ENCODE peak calls at places on chromosomes 2 and 18, in five cellular contexts. One of them, this sample, is unnamed.

GRCh38 chr2:185012643-185013042 is 414.3 kb downstream of the ZNF804A start:
- DNase-seq in K562: no peak
- DNase-seq in A549: no peak
- DNase-seq in SK-N-SH: no peak
- DNase-seq in GM12878: no peak
- DNase-seq in this sample: peak

GRCh38 chr2:236485519-236485918 is 84.1 kb upstream of the ACKR3 start:
- DNase-seq in GM12878: no peak
- DNase-seq in SK-N-SH: no peak
- DNase-seq in K562: no peak
- DNase-seq in A549: no peak
- DNase-seq in this sample: no peak

GRCh38 chr2:218011641-218012040 is 8.8 kb upstream of the TNS1 start:
- DNase-seq in SK-N-SH: no peak
- DNase-seq in GM12878: no peak
- DNase-seq in A549: no peak
- DNase-seq in K562: no peak
- DNase-seq in this sample: no peak

GRCh38 chr18:24201699-24202687 is 63.1 kb downstream of the CABYR start:
- DNase-seq in A549: no peak
- DNase-seq in GM12878: no peak
- DNase-seq in K562: no peak
- DNase-seq in SK-N-SH: no peak
- DNase-seq in this sample: no peak

GRCh38 chr2:225002039-225002655 is 40.1 kb downstream of the DOCK10 start:
- DNase-seq in SK-N-SH: peak
- DNase-seq in GM12878: peak
- DNase-seq in A549: peak
- DNase-seq in K562: peak
- DNase-seq in this sample: peak

GRCh38 chr2:3692375-3692774 is 11.0 kb upstream of the DCDC2C start:
- DNase-seq in SK-N-SH: peak
- DNase-seq in K562: no peak
- DNase-seq in A549: peak
- DNase-seq in GM12878: no peak
- DNase-seq in this sample: peak

GRCh38 chr2:226526731-226527130 is 272.9 kb downstream of the IRS1 start:
- DNase-seq in K562: no peak
- DNase-seq in GM12878: no peak
- DNase-seq in SK-N-SH: no peak
- DNase-seq in A549: no peak
- DNase-seq in this sample: peak

GRCh38 chr2:95057535-95058453 is 32.3 kb downstream of the MAL start:
- DNase-seq in SK-N-SH: no peak
- DNase-seq in A549: no peak
- DNase-seq in GM12878: no peak
- DNase-seq in K562: no peak
- DNase-seq in this sample: no peak

GRCh38 chr2:200274116-200275075 is 32.1 kb upstream of the SPATS2L start:
- DNase-seq in K562: no peak
- DNase-seq in GM12878: peak
- DNase-seq in SK-N-SH: no peak
- DNase-seq in A549: no peak
- DNase-seq in this sample: peak

GRCh38 chr2:187546762-187547333 is 7.4 kb downstream of the TFPI start:
- DNase-seq in A549: no peak
- DNase-seq in K562: no peak
- DNase-seq in SK-N-SH: no peak
- DNase-seq in GM12878: no peak
- DNase-seq in this sample: no peak

GRCh38 chr2:62999905-63000304 is 50.7 kb upstream of the OTX1 start:
- DNase-seq in K562: no peak
- DNase-seq in A549: no peak
- DNase-seq in SK-N-SH: no peak
- DNase-seq in GM12878: no peak
- DNase-seq in this sample: no peak

GRCh38 chr2:129008055-129008880 is 689.6 kb upstream of the HS6ST1 start:
- DNase-seq in GM12878: no peak
- DNase-seq in A549: no peak
- DNase-seq in K562: no peak
- DNase-seq in SK-N-SH: no peak
- DNase-seq in this sample: no peak

GRCh38 chr18:50080932-50081560 is 113.9 kb downstream of the MYO5B start:
- DNase-seq in GM12878: no peak
- DNase-seq in A549: no peak
- DNase-seq in K562: no peak
- DNase-seq in SK-N-SH: no peak
- DNase-seq in this sample: no peak

GRCh38 chr2:85655961-85656403 is 12.0 kb downstream of the SFTPB start:
- DNase-seq in GM12878: no peak
- DNase-seq in SK-N-SH: no peak
- DNase-seq in K562: no peak
- DNase-seq in A549: peak
- DNase-seq in this sample: peak

GRCh38 chr2:188897096-188897495 is 77.1 kb upstream of the COL3A1 start:
- DNase-seq in K562: no peak
- DNase-seq in SK-N-SH: no peak
- DNase-seq in A549: no peak
- DNase-seq in GM12878: no peak
- DNase-seq in this sample: peak

GRCh38 chr2:1849450-1849849 is 105.1 kb upstream of the PXDN start:
- DNase-seq in K562: no peak
- DNase-seq in A549: no peak
- DNase-seq in GM12878: no peak
- DNase-seq in SK-N-SH: no peak
- DNase-seq in this sample: no peak

GRCh38 chr18:12093520-12094257 is at the start of gene ANKRD62:
- DNase-seq in GM12878: no peak
- DNase-seq in SK-N-SH: no peak
- DNase-seq in K562: peak
- DNase-seq in A549: no peak
- DNase-seq in this sample: no peak
- TF ChIP-seq RCOR1 in GM12878: no peak
- TF ChIP-seq RCOR1 in SK-N-SH: no peak
- TF ChIP-seq RCOR1 in K562: no peak
- TF ChIP-seq RCOR1 in A549: no peak
- TF ChIP-seq RCOR1 in this sample: no peak

DNA sequence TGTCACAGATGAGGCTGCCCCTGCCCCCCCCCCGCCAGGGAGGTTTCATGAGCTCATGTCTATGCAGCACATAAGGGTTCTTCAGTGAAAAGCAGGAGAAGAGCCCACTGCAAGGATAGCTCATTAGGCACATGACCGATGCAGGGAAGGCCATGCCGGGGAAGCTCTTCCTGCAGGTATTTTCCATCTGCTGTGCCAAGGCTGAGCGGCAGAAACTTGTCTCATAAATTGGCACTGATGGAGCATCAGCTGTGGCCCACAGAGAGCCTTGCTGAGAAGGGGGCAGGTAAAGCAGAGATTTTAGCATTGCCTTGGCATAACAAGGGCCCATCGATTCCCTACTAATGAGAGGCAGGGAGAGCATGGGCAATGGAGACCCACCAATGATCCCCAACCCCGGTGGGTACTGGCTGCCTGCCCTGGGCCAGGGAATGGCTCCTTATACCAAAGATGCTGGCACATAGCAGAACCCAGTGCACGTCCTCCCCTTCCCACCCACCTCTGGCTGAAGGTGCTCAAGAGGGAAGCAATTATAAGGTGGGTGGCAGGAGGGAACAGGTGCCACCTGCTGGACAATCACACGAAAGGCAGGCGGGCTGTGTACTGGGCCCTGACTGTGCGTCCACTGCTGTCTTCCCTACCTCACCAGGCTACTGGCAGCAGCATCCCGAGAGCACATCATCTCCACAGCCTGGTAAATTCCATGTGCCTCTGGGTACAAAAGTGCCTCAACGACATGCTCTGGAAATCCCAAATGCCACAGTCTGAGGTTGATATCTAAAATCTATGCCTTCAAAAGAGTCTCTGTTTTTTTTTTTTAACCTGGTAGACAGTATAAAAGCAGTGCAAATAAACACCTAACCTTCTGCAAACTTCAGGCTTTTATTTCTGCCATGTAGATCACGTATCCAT is 41.4 kb downstream of the STEAP3 start:
- DNase-seq in GM12878: peak
- DNase-seq in K562: peak
- DNase-seq in SK-N-SH: peak
- DNase-seq in A549: peak
- DNase-seq in this sample: peak
- TF ChIP-seq RCOR1 in GM12878: no peak
- TF ChIP-seq RCOR1 in K562: no peak
- TF ChIP-seq RCOR1 in SK-N-SH: no peak
- TF ChIP-seq RCOR1 in A549: no peak
- TF ChIP-seq RCOR1 in this sample: no peak

GRCh38 chr18:27223570-27224340 is 38.6 kb upstream of the CHST9 start:
- DNase-seq in A549: no peak
- DNase-seq in K562: no peak
- DNase-seq in GM12878: no peak
- DNase-seq in SK-N-SH: no peak
- DNase-seq in this sample: no peak
- TF ChIP-seq RCOR1 in A549: no peak
- TF ChIP-seq RCOR1 in K562: no peak
- TF ChIP-seq RCOR1 in GM12878: no peak
- TF ChIP-seq RCOR1 in SK-N-SH: no peak
- TF ChIP-seq RCOR1 in this sample: no peak

DNA sequence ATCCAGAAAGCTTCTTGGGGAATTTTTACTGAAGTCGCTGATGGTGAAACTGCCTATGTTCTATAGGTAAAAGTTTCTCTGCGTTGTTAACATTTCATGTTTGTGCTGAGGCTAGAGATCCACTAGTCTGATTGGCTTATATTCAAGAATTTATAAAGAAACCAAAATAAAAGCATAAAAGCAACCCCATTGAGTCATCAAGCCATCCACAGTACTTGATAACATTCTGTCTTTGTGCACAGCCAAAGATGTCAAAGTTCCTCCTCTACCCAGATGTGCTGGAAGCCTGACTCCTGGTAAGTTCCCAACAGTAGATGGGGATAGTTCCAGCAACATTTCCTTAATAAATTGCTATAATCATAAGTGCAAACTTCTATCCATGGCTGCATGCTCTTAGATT is 107.8 kb downstream of the TANC1 start:
- DNase-seq in A549: no peak
- DNase-seq in SK-N-SH: no peak
- DNase-seq in K562: no peak
- DNase-seq in GM12878: no peak
- DNase-seq in this sample: peak
- TF ChIP-seq RCOR1 in A549: no peak
- TF ChIP-seq RCOR1 in SK-N-SH: no peak
- TF ChIP-seq RCOR1 in K562: no peak
- TF ChIP-seq RCOR1 in GM12878: no peak
- TF ChIP-seq RCOR1 in this sample: no peak

DNA sequence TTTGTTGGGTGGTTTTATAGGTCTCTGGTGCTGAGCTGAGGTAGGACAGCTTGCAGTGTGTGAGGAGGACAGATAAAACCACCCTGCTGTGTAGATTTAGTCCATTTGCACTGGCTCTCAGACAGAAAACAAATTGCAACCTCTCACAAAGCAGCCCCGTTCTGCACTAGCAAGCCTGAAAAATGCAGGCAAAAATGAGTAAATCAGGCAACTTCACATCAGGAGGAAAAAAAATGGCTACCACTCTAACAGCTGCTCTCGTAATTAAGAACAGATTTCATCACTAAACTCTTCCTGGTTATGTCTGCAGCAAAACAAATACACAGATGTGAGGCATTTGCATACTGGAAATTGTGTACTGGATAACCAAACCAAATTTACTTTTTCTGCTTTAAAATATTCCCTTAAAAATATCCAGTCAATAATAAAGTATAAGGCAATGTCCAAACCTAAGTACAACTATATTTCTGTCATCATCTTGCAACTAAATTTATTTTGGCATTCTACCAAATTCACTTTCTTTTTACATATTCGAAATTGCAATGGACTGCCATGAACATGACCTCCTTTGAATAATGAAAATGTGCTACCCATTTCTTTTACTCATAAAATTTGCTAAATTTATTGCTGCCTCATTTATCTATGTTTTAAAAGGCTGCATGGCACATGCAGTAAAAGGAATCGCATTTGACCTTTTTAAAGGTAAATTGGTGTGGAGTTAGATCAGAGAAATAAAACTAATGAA is 157.4 kb downstream of the AFF3 start:
- DNase-seq in K562: no peak
- DNase-seq in GM12878: no peak
- DNase-seq in SK-N-SH: peak
- DNase-seq in A549: no peak
- DNase-seq in this sample: peak
- TF ChIP-seq RCOR1 in K562: no peak
- TF ChIP-seq RCOR1 in GM12878: no peak
- TF ChIP-seq RCOR1 in SK-N-SH: peak
- TF ChIP-seq RCOR1 in A549: no peak
- TF ChIP-seq RCOR1 in this sample: no peak

This sample was measured in IMR-90.